ENCODE peak calls at places on chromosomes 7 and 10, in seven cellular contexts. One of them, this sample, is unnamed.

GRCh38 chr7:157439149-157439548 is 102.3 kb downstream of the DNAJB6 start:
- DNase-seq in H9: no peak
- DNase-seq in trophoblast cell: no peak
- DNase-seq in H1: no peak
- DNase-seq in mesenchymal stem cell: no peak
- DNase-seq in mesendoderm: no peak
- DNase-seq in IMR-90: no peak
- DNase-seq in this sample: no peak

GRCh38 chr7:11607676-11608075 is 224.3 kb downstream of the THSD7A start:
- DNase-seq in IMR-90: no peak
- DNase-seq in H1: no peak
- DNase-seq in H9: no peak
- DNase-seq in mesenchymal stem cell: no peak
- DNase-seq in mesendoderm: no peak
- DNase-seq in trophoblast cell: no peak
- DNase-seq in this sample: no peak

GRCh38 chr7:2641406-2642393 is 9.9 kb downstream of the TTYH3 start:
- DNase-seq in trophoblast cell: peak
- DNase-seq in H9: peak
- DNase-seq in mesendoderm: peak
- DNase-seq in H1: peak
- DNase-seq in mesenchymal stem cell: peak
- DNase-seq in IMR-90: peak
- DNase-seq in this sample: peak

GRCh38 chr10:110226926-110227641 is 19.7 kb downstream of the MXI1 start:
- DNase-seq in mesenchymal stem cell: peak
- DNase-seq in IMR-90: peak
- DNase-seq in H1: peak
- DNase-seq in mesendoderm: peak
- DNase-seq in trophoblast cell: no peak
- DNase-seq in H9: peak
- DNase-seq in this sample: no peak

GRCh38 chr10:46022978-46023702 is 7.3 kb downstream of the NCOA4 start:
- DNase-seq in H9: peak
- DNase-seq in mesenchymal stem cell: peak
- DNase-seq in H1: peak
- DNase-seq in mesendoderm: peak
- DNase-seq in IMR-90: peak
- DNase-seq in trophoblast cell: peak
- DNase-seq in this sample: peak

GRCh38 chr10:3886666-3887251 is 101.8 kb upstream of the KLF6 start:
- DNase-seq in trophoblast cell: peak
- DNase-seq in mesenchymal stem cell: peak
- DNase-seq in H1: no peak
- DNase-seq in IMR-90: peak
- DNase-seq in mesendoderm: peak
- DNase-seq in H9: no peak
- DNase-seq in this sample: no peak

GRCh38 chr10:6649903-6650302 is 69.8 kb upstream of the PRKCQ start:
- DNase-seq in H1: no peak
- DNase-seq in mesendoderm: no peak
- DNase-seq in mesenchymal stem cell: no peak
- DNase-seq in trophoblast cell: no peak
- DNase-seq in IMR-90: no peak
- DNase-seq in H9: no peak
- DNase-seq in this sample: no peak

GRCh38 chr10:19745672-19746071 is 70.6 kb upstream of the PLXDC2 start:
- DNase-seq in IMR-90: no peak
- DNase-seq in H9: no peak
- DNase-seq in trophoblast cell: no peak
- DNase-seq in mesendoderm: no peak
- DNase-seq in mesenchymal stem cell: no peak
- DNase-seq in H1: no peak
- DNase-seq in this sample: no peak

GRCh38 chr7:44639701-44640321 is 33.4 kb downstream of the OGDH start:
- DNase-seq in trophoblast cell: peak
- DNase-seq in mesendoderm: peak
- DNase-seq in mesenchymal stem cell: peak
- DNase-seq in H1: no peak
- DNase-seq in H9: peak
- DNase-seq in IMR-90: peak
- DNase-seq in this sample: peak

GRCh38 chr7:155198901-155199845 is 98.5 kb upstream of the INSIG1 start:
- DNase-seq in IMR-90: peak
- DNase-seq in H1: no peak
- DNase-seq in H9: no peak
- DNase-seq in trophoblast cell: no peak
- DNase-seq in mesendoderm: no peak
- DNase-seq in mesenchymal stem cell: peak
- DNase-seq in this sample: no peak

GRCh38 chr7:68246189-68246633 is 1249.6 kb downstream of the TYW1 start:
- DNase-seq in mesendoderm: peak
- DNase-seq in trophoblast cell: no peak
- DNase-seq in H9: peak
- DNase-seq in IMR-90: no peak
- DNase-seq in H1: peak
- DNase-seq in mesenchymal stem cell: no peak
- DNase-seq in this sample: peak

GRCh38 chr7:127056202-127056601 is 196.5 kb downstream of the GRM8 start:
- DNase-seq in IMR-90: no peak
- DNase-seq in H1: no peak
- DNase-seq in mesendoderm: no peak
- DNase-seq in mesenchymal stem cell: no peak
- DNase-seq in H9: no peak
- DNase-seq in trophoblast cell: no peak
- DNase-seq in this sample: no peak

GRCh38 chr10:79108728-79109127 is 40.0 kb downstream of the ZMIZ1 start:
- DNase-seq in H9: no peak
- DNase-seq in H1: no peak
- DNase-seq in IMR-90: no peak
- DNase-seq in mesendoderm: no peak
- DNase-seq in mesenchymal stem cell: no peak
- DNase-seq in trophoblast cell: no peak
- DNase-seq in this sample: no peak
- H3K4ac ChIP-seq in H9: no peak
- H3K4ac ChIP-seq in H1: no peak
- H3K4ac ChIP-seq in IMR-90: no peak
- H3K4ac ChIP-seq in mesendoderm: no peak
- H3K4ac ChIP-seq in mesenchymal stem cell: no peak
- H3K4ac ChIP-seq in trophoblast cell: peak
- H3K4ac ChIP-seq in this sample: no peak

DNA sequence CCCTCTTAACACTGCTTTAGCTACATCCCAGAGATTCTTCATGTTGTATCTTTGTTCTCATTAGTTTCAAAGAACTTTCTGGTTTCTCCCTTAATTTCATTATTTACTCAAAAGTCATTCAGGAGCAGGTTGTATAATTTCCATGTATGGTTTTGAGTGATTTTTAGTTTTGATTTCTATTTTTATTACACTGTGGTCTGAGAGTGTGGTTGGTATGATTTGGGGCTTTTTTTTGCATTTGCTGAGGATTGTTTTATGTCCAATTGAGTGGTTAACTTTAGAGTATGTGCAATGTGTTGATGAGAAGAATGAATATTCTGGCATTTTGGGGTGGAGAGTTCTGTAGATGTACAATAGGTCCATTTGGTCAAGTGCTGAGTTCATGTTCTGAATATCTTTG is 37.9 kb upstream of the CAPZA2 start:
- DNase-seq in H1: no peak
- DNase-seq in mesenchymal stem cell: no peak
- DNase-seq in H9: no peak
- DNase-seq in IMR-90: no peak
- DNase-seq in mesendoderm: no peak
- DNase-seq in trophoblast cell: no peak
- DNase-seq in this sample: no peak
- H3K4ac ChIP-seq in H1: no peak
- H3K4ac ChIP-seq in mesenchymal stem cell: no peak
- H3K4ac ChIP-seq in H9: no peak
- H3K4ac ChIP-seq in IMR-90: no peak
- H3K4ac ChIP-seq in mesendoderm: no peak
- H3K4ac ChIP-seq in trophoblast cell: no peak
- H3K4ac ChIP-seq in this sample: no peak

GRCh38 chr7:6169805-6170520 is 102.5 kb downstream of the CYTH3 start:
- DNase-seq in mesendoderm: no peak
- DNase-seq in mesenchymal stem cell: no peak
- DNase-seq in H1: no peak
- DNase-seq in IMR-90: no peak
- DNase-seq in trophoblast cell: no peak
- DNase-seq in H9: no peak
- DNase-seq in this sample: no peak

GRCh38 chr7:6170571-6171531 is 101.6 kb downstream of the CYTH3 start:
- DNase-seq in trophoblast cell: no peak
- DNase-seq in mesenchymal stem cell: no peak
- DNase-seq in mesendoderm: no peak
- DNase-seq in IMR-90: no peak
- DNase-seq in H9: no peak
- DNase-seq in H1: no peak
- DNase-seq in this sample: no peak

GRCh38 chr7:6172331-6173295 is 99.8 kb downstream of the CYTH3 start:
- DNase-seq in trophoblast cell: peak
- DNase-seq in mesenchymal stem cell: no peak
- DNase-seq in H9: no peak
- DNase-seq in IMR-90: peak
- DNase-seq in mesendoderm: no peak
- DNase-seq in H1: no peak
- DNase-seq in this sample: no peak

GRCh38 chr7:6168469-6168868 is 104.0 kb downstream of the CYTH3 start:
- DNase-seq in trophoblast cell: no peak
- DNase-seq in H1: no peak
- DNase-seq in mesenchymal stem cell: no peak
- DNase-seq in H9: no peak
- DNase-seq in IMR-90: no peak
- DNase-seq in mesendoderm: no peak
- DNase-seq in this sample: no peak

GRCh38 chr7:6171532-6172330 is 100.7 kb downstream of the CYTH3 start:
- DNase-seq in IMR-90: no peak
- DNase-seq in trophoblast cell: no peak
- DNase-seq in mesendoderm: peak
- DNase-seq in H1: peak
- DNase-seq in H9: peak
- DNase-seq in mesenchymal stem cell: no peak
- DNase-seq in this sample: peak
- H3K4ac ChIP-seq in IMR-90: no peak
- H3K4ac ChIP-seq in trophoblast cell: no peak
- H3K4ac ChIP-seq in mesendoderm: no peak
- H3K4ac ChIP-seq in H1: no peak
- H3K4ac ChIP-seq in H9: no peak
- H3K4ac ChIP-seq in mesenchymal stem cell: no peak
- H3K4ac ChIP-seq in this sample: no peak

GRCh38 chr10:124592736-124593430 is 131.3 kb downstream of the LHPP start:
- DNase-seq in H9: no peak
- DNase-seq in trophoblast cell: no peak
- DNase-seq in IMR-90: no peak
- DNase-seq in mesendoderm: no peak
- DNase-seq in mesenchymal stem cell: no peak
- DNase-seq in H1: no peak
- DNase-seq in this sample: no peak

GRCh38 chr10:124594240-124594639 is 132.6 kb downstream of the LHPP start:
- DNase-seq in trophoblast cell: no peak
- DNase-seq in mesenchymal stem cell: no peak
- DNase-seq in H9: no peak
- DNase-seq in H1: no peak
- DNase-seq in mesendoderm: no peak
- DNase-seq in IMR-90: no peak
- DNase-seq in this sample: no peak

GRCh38 chr10:124595143-124595883 is 133.7 kb downstream of the LHPP start:
- DNase-seq in mesenchymal stem cell: no peak
- DNase-seq in H1: no peak
- DNase-seq in trophoblast cell: no peak
- DNase-seq in H9: no peak
- DNase-seq in mesendoderm: no peak
- DNase-seq in IMR-90: no peak
- DNase-seq in this sample: no peak

GRCh38 chr10:124592101-124592500 is 130.5 kb downstream of the LHPP start:
- DNase-seq in mesenchymal stem cell: no peak
- DNase-seq in IMR-90: no peak
- DNase-seq in trophoblast cell: no peak
- DNase-seq in H1: no peak
- DNase-seq in H9: no peak
- DNase-seq in mesendoderm: no peak
- DNase-seq in this sample: no peak

DNA sequence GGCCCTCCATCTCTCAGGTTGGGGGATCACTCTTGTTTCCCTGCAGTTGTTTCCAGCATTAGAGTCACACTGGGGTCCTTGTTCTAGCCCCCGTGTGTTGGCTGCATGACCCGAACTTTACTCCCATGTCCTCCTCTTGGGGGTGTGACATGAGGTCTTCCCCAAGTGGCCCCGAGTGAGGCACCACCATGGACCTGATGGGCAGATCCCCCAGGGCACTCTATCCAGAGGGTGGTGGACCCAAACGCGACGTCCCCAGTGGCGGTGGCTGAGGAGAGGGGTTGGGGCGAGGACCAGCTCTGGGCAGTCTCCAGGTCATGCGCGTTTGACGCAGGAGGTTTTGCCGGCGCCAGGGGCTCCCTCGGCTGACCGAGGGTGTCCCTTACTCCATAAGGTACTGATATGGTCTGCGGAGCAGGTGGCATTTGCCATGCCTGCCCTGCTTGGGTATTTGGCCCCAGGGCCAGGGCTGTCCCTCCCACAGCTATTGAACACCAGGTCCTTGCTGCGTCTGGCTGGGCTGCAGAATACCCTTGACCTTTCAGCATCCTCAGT is 131.9 kb downstream of the LHPP start:
- DNase-seq in mesendoderm: no peak
- DNase-seq in mesenchymal stem cell: no peak
- DNase-seq in IMR-90: no peak
- DNase-seq in H1: no peak
- DNase-seq in H9: no peak
- DNase-seq in trophoblast cell: no peak
- DNase-seq in this sample: no peak
- H3K4ac ChIP-seq in mesendoderm: no peak
- H3K4ac ChIP-seq in mesenchymal stem cell: no peak
- H3K4ac ChIP-seq in IMR-90: no peak
- H3K4ac ChIP-seq in H1: no peak
- H3K4ac ChIP-seq in H9: no peak
- H3K4ac ChIP-seq in trophoblast cell: no peak
- H3K4ac ChIP-seq in this sample: no peak

DNA sequence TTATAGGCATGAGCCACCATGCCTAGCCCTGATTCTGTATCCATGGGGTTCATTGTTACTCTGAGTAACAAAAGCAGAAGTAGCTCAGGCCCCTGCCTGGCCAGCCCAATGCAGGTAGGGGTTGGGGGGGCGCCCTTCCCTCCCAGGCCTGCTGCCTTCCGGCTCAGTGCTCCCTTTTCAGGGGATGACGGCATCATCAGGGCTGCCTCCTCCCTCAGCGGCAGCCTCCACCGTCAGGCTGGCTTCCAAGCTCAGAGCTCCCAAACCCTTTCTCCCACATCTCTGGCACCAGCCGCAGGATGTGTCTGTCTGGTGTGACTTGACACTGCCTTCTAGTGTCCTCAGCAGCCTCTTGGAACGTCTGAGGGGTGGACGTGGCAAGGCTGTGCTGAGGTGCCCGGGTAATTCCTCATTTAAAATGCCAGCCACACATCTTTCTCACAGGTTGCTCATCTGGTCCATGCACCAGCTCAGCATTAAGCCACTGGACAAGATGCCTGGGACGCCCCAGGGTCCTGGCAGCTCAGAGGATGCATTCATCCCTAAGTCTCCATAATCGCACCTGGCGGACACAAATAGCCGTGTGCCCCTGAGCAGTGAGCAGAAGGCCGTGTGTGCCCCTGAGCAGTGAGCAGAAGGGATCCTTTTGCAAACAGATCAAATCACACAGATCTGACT is 38.2 kb downstream of the PAPOLB start:
- DNase-seq in mesenchymal stem cell: no peak
- DNase-seq in H1: no peak
- DNase-seq in IMR-90: no peak
- DNase-seq in H9: peak
- DNase-seq in mesendoderm: no peak
- DNase-seq in trophoblast cell: no peak
- DNase-seq in this sample: no peak
- H3K4ac ChIP-seq in mesenchymal stem cell: no peak
- H3K4ac ChIP-seq in H1: no peak
- H3K4ac ChIP-seq in IMR-90: no peak
- H3K4ac ChIP-seq in H9: no peak
- H3K4ac ChIP-seq in mesendoderm: no peak
- H3K4ac ChIP-seq in trophoblast cell: no peak
- H3K4ac ChIP-seq in this sample: no peak

This sample was measured in neuronal stem cell.